ENCODE peak calls at places on chromosomes 3 and 15, in eight cellular contexts. One of them, this sample, is unnamed.
A peak's percentile ranks its signal among the peaks of the same experiment; 100 is the strongest.

GRCh38 chr3:73510784-73511183 is 114.0 kb downstream of the PDZRN3 start:
- DNase-seq in fibroblast of lung: no peak
- DNase-seq in body of pancreas: no peak
- DNase-seq in neural progenitor cell: no peak
- DNase-seq in CD8-positive, alpha-beta T cell: no peak
- DNase-seq in uterus: no peak
- DNase-seq in spleen: no peak
- DNase-seq in keratinocyte: no peak
- DNase-seq in this sample: no peak

GRCh38 chr3:193014961-193015360 is 97.3 kb upstream of the MB21D2 start:
- DNase-seq in fibroblast of lung: no peak
- DNase-seq in body of pancreas: no peak
- DNase-seq in neural progenitor cell: no peak
- DNase-seq in CD8-positive, alpha-beta T cell: no peak
- DNase-seq in uterus: no peak
- DNase-seq in spleen: no peak
- DNase-seq in keratinocyte: no peak
- DNase-seq in this sample: no peak

GRCh38 chr3:41117398-41117870 is 81.9 kb upstream of the CTNNB1 start:
- DNase-seq in fibroblast of lung: peak; percentile 93
- DNase-seq in body of pancreas: peak; percentile 90
- DNase-seq in neural progenitor cell: peak; percentile 15
- DNase-seq in CD8-positive, alpha-beta T cell: peak; percentile 75
- DNase-seq in uterus: peak; percentile 47
- DNase-seq in spleen: peak; percentile 96
- DNase-seq in keratinocyte: peak; percentile 84
- DNase-seq in this sample: peak; percentile 84

GRCh38 chr3:65439641-65440040 is 599.1 kb downstream of the MAGI1 start:
- DNase-seq in fibroblast of lung: peak; percentile 76
- DNase-seq in body of pancreas: peak; percentile 45
- DNase-seq in neural progenitor cell: peak; percentile 80
- DNase-seq in CD8-positive, alpha-beta T cell: no peak
- DNase-seq in uterus: peak; percentile 20
- DNase-seq in spleen: no peak
- DNase-seq in keratinocyte: no peak
- DNase-seq in this sample: no peak

GRCh38 chr3:174408310-174408709 is 450.8 kb upstream of the NAALADL2 start:
- DNase-seq in fibroblast of lung: peak; percentile 22
- DNase-seq in body of pancreas: no peak
- DNase-seq in neural progenitor cell: no peak
- DNase-seq in CD8-positive, alpha-beta T cell: no peak
- DNase-seq in uterus: no peak
- DNase-seq in spleen: no peak
- DNase-seq in keratinocyte: no peak
- DNase-seq in this sample: no peak

GRCh38 chr15:48384616-48385015 is 53.4 kb downstream of the DUT start:
- DNase-seq in fibroblast of lung: no peak
- DNase-seq in body of pancreas: no peak
- DNase-seq in neural progenitor cell: no peak
- DNase-seq in CD8-positive, alpha-beta T cell: no peak
- DNase-seq in uterus: no peak
- DNase-seq in spleen: no peak
- DNase-seq in keratinocyte: no peak
- DNase-seq in this sample: no peak

GRCh38 chr3:71258526-71258925 is 325.0 kb downstream of the FOXP1 start:
- DNase-seq in fibroblast of lung: peak; percentile 22
- DNase-seq in body of pancreas: no peak
- DNase-seq in neural progenitor cell: no peak
- DNase-seq in CD8-positive, alpha-beta T cell: no peak
- DNase-seq in uterus: no peak
- DNase-seq in spleen: no peak
- DNase-seq in keratinocyte: no peak
- DNase-seq in this sample: no peak

GRCh38 chr3:12301513-12301912 is 12.6 kb downstream of the PPARG start:
- DNase-seq in fibroblast of lung: no peak
- DNase-seq in body of pancreas: no peak
- DNase-seq in neural progenitor cell: no peak
- DNase-seq in CD8-positive, alpha-beta T cell: no peak
- DNase-seq in uterus: no peak
- DNase-seq in spleen: no peak
- DNase-seq in keratinocyte: no peak
- DNase-seq in this sample: no peak

GRCh38 chr3:171190668-171191067 is 164.1 kb upstream of the SLC2A2 start:
- DNase-seq in fibroblast of lung: no peak
- DNase-seq in body of pancreas: no peak
- DNase-seq in neural progenitor cell: no peak
- DNase-seq in CD8-positive, alpha-beta T cell: no peak
- DNase-seq in uterus: no peak
- DNase-seq in spleen: no peak
- DNase-seq in keratinocyte: no peak
- DNase-seq in this sample: no peak

GRCh38 chr3:171187706-171188290 is 161.3 kb upstream of the SLC2A2 start:
- DNase-seq in fibroblast of lung: peak; percentile 62
- DNase-seq in body of pancreas: peak; percentile 37
- DNase-seq in neural progenitor cell: peak; percentile 62
- DNase-seq in CD8-positive, alpha-beta T cell: no peak
- DNase-seq in uterus: no peak
- DNase-seq in spleen: no peak
- DNase-seq in keratinocyte: no peak
- DNase-seq in this sample: no peak

GRCh38 chr3:171186817-171187216 is 160.3 kb upstream of the SLC2A2 start:
- DNase-seq in fibroblast of lung: no peak
- DNase-seq in body of pancreas: no peak
- DNase-seq in neural progenitor cell: no peak
- DNase-seq in CD8-positive, alpha-beta T cell: no peak
- DNase-seq in uterus: no peak
- DNase-seq in spleen: no peak
- DNase-seq in keratinocyte: no peak
- DNase-seq in this sample: no peak

GRCh38 chr3:171192176-171192854 is 165.8 kb upstream of the SLC2A2 start:
- DNase-seq in fibroblast of lung: peak; percentile 85
- DNase-seq in body of pancreas: no peak
- DNase-seq in neural progenitor cell: no peak
- DNase-seq in CD8-positive, alpha-beta T cell: no peak
- DNase-seq in uterus: no peak
- DNase-seq in spleen: no peak
- DNase-seq in keratinocyte: no peak
- DNase-seq in this sample: peak; percentile 63

DNA sequence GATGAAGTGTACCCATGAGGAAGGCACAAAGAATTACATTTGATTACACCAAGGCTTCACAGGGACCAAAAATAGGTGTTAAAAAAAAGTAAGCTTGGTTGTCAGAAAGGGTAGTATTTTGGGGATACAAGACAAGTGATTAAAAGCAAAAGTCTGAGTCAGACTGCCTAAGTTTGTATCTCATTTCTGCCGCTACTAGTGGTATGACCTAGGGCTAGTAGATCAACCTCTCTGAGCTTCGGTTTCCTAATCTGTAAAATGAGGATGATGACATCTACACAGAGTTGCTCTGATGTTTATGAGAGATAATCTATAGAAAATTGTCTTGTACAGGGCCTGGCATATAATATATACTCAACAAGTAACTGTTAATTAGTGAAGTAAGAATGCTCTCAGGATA is 162.9 kb upstream of the SLC2A2 start:
- DNase-seq in fibroblast of lung: no peak
- DNase-seq in body of pancreas: no peak
- DNase-seq in neural progenitor cell: no peak
- DNase-seq in CD8-positive, alpha-beta T cell: no peak
- DNase-seq in uterus: no peak
- DNase-seq in spleen: no peak
- DNase-seq in keratinocyte: no peak
- DNase-seq in this sample: no peak
- H3K27me3 ChIP-seq in fibroblast of lung: no peaks in the 10 kb centered on the region
- H3K27me3 ChIP-seq in body of pancreas: no peaks in the 10 kb centered on the region
- H3K27me3 ChIP-seq in neural progenitor cell: no peaks in the 10 kb centered on the region
- H3K27me3 ChIP-seq in CD8-positive, alpha-beta T cell: no peaks in the 10 kb centered on the region
- H3K27me3 ChIP-seq in uterus: no peaks in the 10 kb centered on the region
- H3K27me3 ChIP-seq in spleen: no peaks in the 10 kb centered on the region
- H3K27me3 ChIP-seq in keratinocyte: no peaks in the 10 kb centered on the region
- H3K27me3 ChIP-seq in this sample: no peaks in the 10 kb centered on the region

GRCh38 chr15:92079647-92080255 is 226.2 kb downstream of the SLCO3A1 start:
- DNase-seq in fibroblast of lung: no peak
- DNase-seq in body of pancreas: no peak
- DNase-seq in neural progenitor cell: no peak
- DNase-seq in CD8-positive, alpha-beta T cell: no peak
- DNase-seq in uterus: no peak
- DNase-seq in spleen: no peak
- DNase-seq in keratinocyte: no peak
- DNase-seq in this sample: no peak

GRCh38 chr15:92079047-92079446 is 225.5 kb downstream of the SLCO3A1 start:
- DNase-seq in fibroblast of lung: peak; percentile 6
- DNase-seq in body of pancreas: no peak
- DNase-seq in neural progenitor cell: peak; percentile 34
- DNase-seq in CD8-positive, alpha-beta T cell: no peak
- DNase-seq in uterus: no peak
- DNase-seq in spleen: no peak
- DNase-seq in keratinocyte: no peak
- DNase-seq in this sample: no peak

GRCh38 chr15:92087211-92087610 is 233.7 kb downstream of the SLCO3A1 start:
- DNase-seq in fibroblast of lung: no peak
- DNase-seq in body of pancreas: no peak
- DNase-seq in neural progenitor cell: no peak
- DNase-seq in CD8-positive, alpha-beta T cell: no peak
- DNase-seq in uterus: no peak
- DNase-seq in spleen: no peak
- DNase-seq in keratinocyte: no peak
- DNase-seq in this sample: no peak

GRCh38 chr15:92082217-92082843 is 228.8 kb downstream of the SLCO3A1 start:
- DNase-seq in fibroblast of lung: peak; percentile 80
- DNase-seq in body of pancreas: peak; percentile 50
- DNase-seq in neural progenitor cell: peak; percentile 82
- DNase-seq in CD8-positive, alpha-beta T cell: peak; percentile 22
- DNase-seq in uterus: peak; percentile 75
- DNase-seq in spleen: no peak
- DNase-seq in keratinocyte: no peak
- DNase-seq in this sample: peak; percentile 6

GRCh38 chr15:92083190-92083589 is 229.7 kb downstream of the SLCO3A1 start:
- DNase-seq in fibroblast of lung: no peak
- DNase-seq in body of pancreas: no peak
- DNase-seq in neural progenitor cell: no peak
- DNase-seq in CD8-positive, alpha-beta T cell: no peak
- DNase-seq in uterus: no peak
- DNase-seq in spleen: no peak
- DNase-seq in keratinocyte: no peak
- DNase-seq in this sample: no peak
- H3K4me3 ChIP-seq in fibroblast of lung: no peak overlapping the region
- H3K4me3 ChIP-seq in body of pancreas: no peak overlapping the region
- H3K4me3 ChIP-seq in neural progenitor cell: no peak overlapping the region
- H3K4me3 ChIP-seq in CD8-positive, alpha-beta T cell: no peak overlapping the region
- H3K4me3 ChIP-seq in uterus: no peak overlapping the region
- H3K4me3 ChIP-seq in spleen: no peak overlapping the region
- H3K4me3 ChIP-seq in keratinocyte: no peak overlapping the region
- H3K4me3 ChIP-seq in this sample: no peak overlapping the region

GRCh38 chr3:52844290-52844985 is 9.6 kb upstream of the MUSTN1 start:
- DNase-seq in fibroblast of lung: no peak
- DNase-seq in body of pancreas: no peak
- DNase-seq in neural progenitor cell: no peak
- DNase-seq in CD8-positive, alpha-beta T cell: no peak
- DNase-seq in uterus: no peak
- DNase-seq in spleen: peak; percentile 63
- DNase-seq in keratinocyte: no peak
- DNase-seq in this sample: no peak

GRCh38 chr3:52847241-52847640 is 12.4 kb upstream of the MUSTN1 start:
- DNase-seq in fibroblast of lung: no peak
- DNase-seq in body of pancreas: no peak
- DNase-seq in neural progenitor cell: no peak
- DNase-seq in CD8-positive, alpha-beta T cell: no peak
- DNase-seq in uterus: no peak
- DNase-seq in spleen: peak; percentile 29
- DNase-seq in keratinocyte: no peak
- DNase-seq in this sample: no peak

GRCh38 chr3:52845157-52845556 is 10.3 kb upstream of the MUSTN1 start:
- DNase-seq in fibroblast of lung: peak; percentile 68
- DNase-seq in body of pancreas: peak; percentile 77
- DNase-seq in neural progenitor cell: no peak
- DNase-seq in CD8-positive, alpha-beta T cell: no peak
- DNase-seq in uterus: peak; percentile 55
- DNase-seq in spleen: peak; percentile 36
- DNase-seq in keratinocyte: no peak
- DNase-seq in this sample: no peak

GRCh38 chr3:52846427-52846983 is 11.7 kb upstream of the MUSTN1 start:
- DNase-seq in fibroblast of lung: no peak
- DNase-seq in body of pancreas: no peak
- DNase-seq in neural progenitor cell: no peak
- DNase-seq in CD8-positive, alpha-beta T cell: no peak
- DNase-seq in uterus: no peak
- DNase-seq in spleen: no peak
- DNase-seq in keratinocyte: no peak
- DNase-seq in this sample: no peak

DNA sequence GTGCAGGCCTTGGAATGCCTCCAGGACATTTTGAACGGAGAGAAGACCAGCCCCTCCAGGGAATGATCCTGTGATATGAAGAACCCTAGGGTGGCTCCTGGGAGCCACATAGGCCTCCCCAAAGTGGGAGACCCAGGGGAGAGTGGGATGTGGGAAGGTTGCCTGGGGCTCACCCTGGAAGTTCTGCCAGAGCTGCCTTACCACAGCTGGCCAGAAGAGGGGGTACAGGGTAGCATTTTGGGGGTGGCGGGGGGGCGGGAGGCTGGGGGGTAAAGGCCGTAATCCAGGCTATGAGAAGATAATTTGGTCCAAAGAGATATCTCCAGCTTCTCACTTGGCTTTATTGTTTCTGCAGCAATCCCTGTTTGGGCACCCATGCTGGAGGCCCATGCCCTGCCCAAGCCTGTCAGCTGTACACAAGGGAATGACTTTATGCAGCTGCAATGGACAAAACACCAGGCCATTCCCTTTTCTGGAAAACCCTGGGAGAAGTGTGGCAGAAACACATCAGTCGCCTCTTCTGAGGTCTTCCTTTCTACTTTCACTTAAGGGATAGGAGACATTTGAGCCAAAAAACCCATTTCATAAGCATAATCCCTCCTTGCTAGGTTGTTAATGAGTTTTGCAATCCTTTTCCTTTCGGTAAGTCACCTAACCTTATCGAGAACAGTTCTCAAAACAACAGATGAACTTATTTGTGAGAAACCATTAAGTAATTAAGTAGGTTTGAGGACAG is 11.0 kb upstream of the MUSTN1 start:
- DNase-seq in fibroblast of lung: no peak
- DNase-seq in body of pancreas: no peak
- DNase-seq in neural progenitor cell: peak; percentile 19
- DNase-seq in CD8-positive, alpha-beta T cell: no peak
- DNase-seq in uterus: no peak
- DNase-seq in spleen: peak; percentile 19
- DNase-seq in keratinocyte: no peak
- DNase-seq in this sample: no peak
- TF ChIP-seq CTCF in fibroblast of lung: peak; percentile 47
- TF ChIP-seq CTCF in body of pancreas: peak; percentile 40
- TF ChIP-seq CTCF in neural progenitor cell: peak; percentile 53
- TF ChIP-seq CTCF in CD8-positive, alpha-beta T cell: peak; percentile 46
- TF ChIP-seq CTCF in uterus: no peak
- TF ChIP-seq CTCF in spleen: peak; percentile 55
- TF ChIP-seq CTCF in keratinocyte: peak; percentile 40
- TF ChIP-seq CTCF in this sample: peak; percentile 55

GRCh38 chr3:54134155-54134554 is 11.8 kb downstream of the CACNA2D3 start:
- DNase-seq in fibroblast of lung: no peak
- DNase-seq in body of pancreas: no peak
- DNase-seq in neural progenitor cell: no peak
- DNase-seq in CD8-positive, alpha-beta T cell: no peak
- DNase-seq in uterus: no peak
- DNase-seq in spleen: no peak
- DNase-seq in keratinocyte: no peak
- DNase-seq in this sample: no peak

GRCh38 chr3:54133196-54133595 is 10.8 kb downstream of the CACNA2D3 start:
- DNase-seq in fibroblast of lung: no peak
- DNase-seq in body of pancreas: no peak
- DNase-seq in neural progenitor cell: no peak
- DNase-seq in CD8-positive, alpha-beta T cell: no peak
- DNase-seq in uterus: no peak
- DNase-seq in spleen: no peak
- DNase-seq in keratinocyte: no peak
- DNase-seq in this sample: no peak

GRCh38 chr3:54131026-54131605 is 8.8 kb downstream of the CACNA2D3 start:
- DNase-seq in fibroblast of lung: no peak
- DNase-seq in body of pancreas: no peak
- DNase-seq in neural progenitor cell: no peak
- DNase-seq in CD8-positive, alpha-beta T cell: no peak
- DNase-seq in uterus: no peak
- DNase-seq in spleen: no peak
- DNase-seq in keratinocyte: no peak
- DNase-seq in this sample: no peak

GRCh38 chr3:54134713-54135112 is 12.4 kb downstream of the CACNA2D3 start:
- DNase-seq in fibroblast of lung: no peak
- DNase-seq in body of pancreas: no peak
- DNase-seq in neural progenitor cell: no peak
- DNase-seq in CD8-positive, alpha-beta T cell: no peak
- DNase-seq in uterus: no peak
- DNase-seq in spleen: no peak
- DNase-seq in keratinocyte: no peak
- DNase-seq in this sample: no peak

DNA sequence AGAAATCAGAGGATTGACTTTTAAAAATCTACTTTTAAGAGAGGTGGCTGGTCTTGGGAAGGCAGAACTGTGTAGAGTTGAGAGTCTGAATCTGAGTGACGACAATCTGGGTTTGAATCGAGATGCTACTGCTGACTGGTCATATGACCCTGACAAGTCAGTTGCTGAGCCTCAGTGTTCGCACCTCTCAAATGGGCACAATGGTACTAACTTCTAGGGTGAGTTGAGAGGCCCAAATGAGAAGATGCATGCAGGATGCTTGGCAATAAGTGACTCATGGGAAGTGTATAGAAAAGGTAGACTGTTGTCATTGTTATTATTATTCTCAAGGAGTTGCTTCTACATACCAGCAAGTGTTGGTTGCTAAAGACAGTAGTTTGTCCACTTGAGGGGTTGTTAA is 10.3 kb downstream of the CACNA2D3 start:
- DNase-seq in fibroblast of lung: no peak
- DNase-seq in body of pancreas: no peak
- DNase-seq in neural progenitor cell: no peak
- DNase-seq in CD8-positive, alpha-beta T cell: no peak
- DNase-seq in uterus: no peak
- DNase-seq in spleen: no peak
- DNase-seq in keratinocyte: no peak
- DNase-seq in this sample: no peak
- H3K27me3 ChIP-seq in fibroblast of lung: no peaks in the 10 kb centered on the region
- H3K27me3 ChIP-seq in body of pancreas: no peaks in the 10 kb centered on the region
- H3K27me3 ChIP-seq in neural progenitor cell: no peaks in the 10 kb centered on the region
- H3K27me3 ChIP-seq in CD8-positive, alpha-beta T cell: no peaks in the 10 kb centered on the region
- H3K27me3 ChIP-seq in uterus: no peaks in the 10 kb centered on the region
- H3K27me3 ChIP-seq in spleen: no peaks in the 10 kb centered on the region
- H3K27me3 ChIP-seq in keratinocyte: peaks cover 3% of the 10 kb centered on the region
- H3K27me3 ChIP-seq in this sample: no peaks in the 10 kb centered on the region

This sample was measured in BJ.